ENCODE peak calls at places on chromosomes 2 and 18, in four cellular contexts. L, S, C and A are unnamed samples.

GRCh38 chr2:227816507-227817274 is 3.0 kb downstream of the CCL20 start:
- DNase-seq in S (no peak), L (peak; percentile 16), C (no peak), A (no peak)

GRCh38 chr2:102975996-102976636 is 214.3 kb downstream of the TMEM182 start:
- DNase-seq in C (peak; percentile 16), S (peak; percentile 77), L (peak; percentile 29), A (peak; percentile 60)

GRCh38 chr2:85001595-85001994 is 30.6 kb downstream of the KCMF1 start:
- DNase-seq in C (no peak), L (no peak), S (no peak), A (peak; percentile 28)

GRCh38 chr2:215415820-215416613 is 19.9 kb downstream of the FN1 start:
- DNase-seq in C (no peak), L (no peak), S (no peak), A (no peak)

GRCh38 chr2:165874445-165875039 is 79.0 kb downstream of the TTC21B start:
- DNase-seq in L (peak; percentile 80), S (peak; percentile 89), C (peak; percentile 28), A (peak; percentile 93)

GRCh38 chr2:30308280-30308679 is 76.9 kb downstream of the LBH start:
- DNase-seq in L (no peak), S (no peak), C (no peak), A (no peak)

GRCh38 chr2:233075141-233075965 is 15.2 kb downstream of the INPP5D start:
- DNase-seq in S (no peak), L (no peak), C (no peak), A (no peak)

GRCh38 chr2:223700221-223700620 is 98.1 kb upstream of the SCG2 start:
- DNase-seq in L (no peak), C (no peak), S (no peak), A (no peak)

GRCh38 chr2:133026536-133027177 is 356.7 kb upstream of the LYPD1 start:
- DNase-seq in L (peak; percentile 1), C (no peak), S (no peak), A (no peak)

GRCh38 chr2:209321076-209321475 is 102.8 kb upstream of the MAP2 start:
- DNase-seq in S (no peak), C (no peak), L (peak; percentile 59), A (peak; percentile 40)

GRCh38 chr2:132583666-132584360 is 86.2 kb downstream of the LYPD1 start:
- DNase-seq in L (no peak), S (no peak), C (no peak), A (no peak)

GRCh38 chr2:191582355-191582754 is 95.6 kb upstream of the NABP1 start:
- DNase-seq in C (no peak), S (no peak), L (peak; percentile 89), A (peak; percentile 96)

GRCh38 chr18:33123852-33124251 is 316.7 kb downstream of the CCDC178 start:
- DNase-seq in S (no peak), C (no peak), L (no peak), A (no peak)

GRCh38 chr2:8539743-8540551 is 141.9 kb upstream of the ID2 start:
- DNase-seq in S (no peak), L (no peak), C (no peak), A (peak; percentile 94)

GRCh38 chr2:163983911-163984310 is 248.1 kb upstream of the FIGN start:
- DNase-seq in S (no peak), C (no peak), L (no peak), A (no peak)

GRCh38 chr2:224363281-224363680 is 38.6 kb downstream of the FAM124B start:
- DNase-seq in S (no peak), C (no peak), L (no peak), A (no peak)

GRCh38 chr2:137888845-137889244 is 75.4 kb upstream of the HNMT start:
- DNase-seq in S (peak; percentile 45), L (peak; percentile 23), C (peak; percentile 10), A (peak; percentile 66)

GRCh38 chr2:184187421-184187971 is 410.8 kb upstream of the ZNF804A start:
- DNase-seq in S (no peak), L (no peak), C (no peak), A (no peak)
- TF ChIP-seq EZH2phosphoT487 in S (no peak), L (no peak), C (no peak), A (no peak)

GRCh38 chr2:59770651-59771050 is 782.8 kb downstream of the BCL11A start:
- DNase-seq in L (no peak), S (no peak), C (no peak), A (no peak)
- TF ChIP-seq EZH2phosphoT487 in L (no peak), S (no peak), C (no peak), A (no peak)

GRCh38 chr2:202051499-202052161 is 18.0 kb downstream of the FZD7 start:
- DNase-seq in L (peak; percentile 60), C (no peak), S (no peak), A (no peak)
- TF ChIP-seq EZH2phosphoT487 in L (no peak), C (no peak), S (no peak), A (no peak)

DNA sequence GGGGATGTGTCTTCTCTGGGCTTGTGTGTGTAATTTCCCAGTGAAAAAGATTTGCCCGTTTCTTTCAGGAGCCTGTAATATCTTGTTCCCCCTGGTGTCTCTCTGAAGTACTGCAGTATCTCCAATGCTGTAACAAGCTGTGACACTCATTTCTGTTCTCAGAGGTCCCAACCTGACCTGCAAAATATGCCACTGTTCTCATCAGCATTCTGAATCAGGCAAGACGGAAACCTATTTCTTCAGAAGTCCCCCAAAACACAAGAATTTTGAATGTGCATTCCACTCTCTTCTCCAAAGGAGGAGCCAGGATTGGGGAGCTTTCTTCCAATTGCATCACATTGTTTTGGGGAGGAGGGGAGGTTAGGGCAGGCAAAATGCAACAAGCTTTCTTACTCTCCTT is 77.0 kb upstream of the CNGA3 start:
- DNase-seq in S (peak; percentile 50), C (peak; percentile 64), L (peak; percentile 73), A (peak; percentile 72)
- TF ChIP-seq EZH2phosphoT487 in S (no peak), C (no peak), L (no peak), A (no peak)

GRCh38 chr2:141692829-141693228 is 438.0 kb downstream of the LRP1B start:
- DNase-seq in S (no peak), C (no peak), L (no peak), A (no peak)
- TF ChIP-seq EZH2phosphoT487 in S (no peak), C (no peak), L (no peak), A (no peak)

GRCh38 chr2:96957299-96957698 is 29.1 kb downstream of the FAM178B start:
- DNase-seq in C (no peak), L (no peak), S (no peak), A (no peak)

GRCh38 chr2:96960271-96960955 is 26.0 kb downstream of the FAM178B start:
- DNase-seq in S (peak; percentile 76), L (peak; percentile 85), C (peak; percentile 79), A (peak; percentile 91)

GRCh38 chr2:96960956-96961350 is 25.4 kb downstream of the FAM178B start:
- DNase-seq in C (no peak), L (no peak), S (no peak), A (no peak)

GRCh38 chr2:96961551-96961950 is 24.8 kb downstream of the FAM178B start:
- DNase-seq in L (no peak), S (no peak), C (no peak), A (no peak)

DNA sequence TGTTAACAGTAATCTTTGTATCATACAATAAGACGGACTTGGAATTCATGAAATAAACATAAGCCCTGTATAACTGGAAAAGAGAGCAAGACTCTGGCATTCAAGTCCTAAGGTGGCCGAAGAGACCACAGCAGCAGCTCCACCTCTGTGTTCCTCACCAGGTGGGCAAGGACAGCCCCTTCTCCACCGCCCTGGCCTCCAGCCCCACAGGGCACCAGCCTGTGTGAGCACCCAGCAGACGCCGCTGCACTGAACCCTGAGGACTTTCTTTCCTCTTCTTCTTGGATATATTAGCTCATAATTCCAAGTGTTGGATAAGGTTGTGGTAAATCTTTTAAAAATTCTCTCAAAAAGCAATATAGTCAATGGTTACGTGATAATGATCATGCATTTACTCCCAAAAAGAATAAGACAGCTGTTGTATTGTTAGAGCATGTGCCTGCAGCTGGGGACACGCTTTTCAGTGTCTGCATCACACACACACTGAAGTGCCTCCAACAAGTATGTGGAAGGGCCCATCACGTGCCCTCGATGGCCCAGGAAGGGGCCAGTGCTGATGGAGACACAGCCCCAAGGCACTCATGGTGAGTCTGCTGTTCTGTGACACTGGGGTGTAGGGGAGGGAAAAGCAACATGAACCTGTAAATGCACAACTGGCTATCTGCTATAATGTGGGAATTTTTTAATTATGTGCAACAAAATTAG is 26.8 kb downstream of the FAM178B start:
- DNase-seq in S (no peak), C (no peak), L (no peak), A (no peak)
- TF ChIP-seq EZH2phosphoT487 in S (no peak), C (no peak), L (no peak), A (no peak)

DNA sequence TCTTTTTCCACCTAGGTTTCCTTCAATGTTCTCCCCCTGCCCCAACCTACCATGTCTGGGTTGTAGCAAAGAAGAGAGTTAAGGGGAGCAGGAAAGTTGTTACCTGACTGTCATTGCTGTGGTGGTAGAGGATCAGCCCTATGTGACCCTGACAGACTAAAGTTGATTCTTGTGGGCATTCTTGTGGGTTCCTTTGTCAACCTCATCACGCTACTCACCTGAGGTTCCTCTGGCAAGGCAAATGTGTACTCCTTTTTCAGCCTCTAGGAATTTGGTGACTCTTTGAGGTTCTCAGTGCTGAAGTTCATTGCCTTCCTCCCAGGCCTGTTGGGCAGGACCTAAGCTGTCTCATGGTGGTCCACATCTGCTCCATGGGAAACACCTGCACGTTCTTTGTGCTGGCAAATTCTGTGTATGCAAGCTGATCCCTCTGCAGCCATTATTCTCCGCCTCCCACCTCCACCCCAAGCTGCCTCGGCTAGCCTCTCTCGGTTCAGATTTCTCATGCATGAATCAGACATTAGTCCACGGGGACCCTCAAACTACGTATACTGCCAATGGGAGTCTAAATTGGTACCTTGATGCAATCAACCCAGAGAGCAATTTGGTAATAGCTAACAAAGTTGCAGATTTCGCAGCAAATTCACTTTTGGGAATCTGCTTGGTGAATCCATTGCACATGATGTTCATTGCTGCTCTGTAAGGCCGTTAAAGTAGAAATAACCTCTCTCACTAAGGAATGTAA is 1.5 kb upstream of the GMCL1 start:
- DNase-seq in L (peak; percentile 30), C (no peak), S (no peak), A (no peak)
- TF ChIP-seq EZH2phosphoT487 in L (no peak), C (no peak), S (no peak), A (no peak)

DNA sequence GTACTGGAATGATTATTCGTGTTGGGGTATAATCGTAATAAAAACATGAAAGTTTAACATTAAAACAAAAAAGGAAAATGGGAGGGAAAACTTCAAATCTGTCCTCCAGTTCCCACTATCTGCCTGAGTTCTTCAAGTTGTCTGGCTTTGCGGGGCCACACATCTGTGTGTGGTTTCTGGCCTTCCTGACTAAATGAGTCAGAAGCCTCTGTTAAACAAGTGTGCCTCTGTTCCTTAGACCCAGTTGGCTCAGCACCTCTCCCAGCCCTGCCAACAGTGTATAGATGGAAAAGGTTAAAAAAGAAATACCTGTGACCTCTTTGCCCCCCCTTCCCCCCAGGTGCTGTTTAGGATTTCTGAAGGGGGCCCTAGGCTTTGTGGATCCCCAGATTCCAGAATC is 30.2 kb downstream of the XDH start:
- DNase-seq in S (no peak), C (peak; percentile 51), L (peak; percentile 96), A (peak; percentile 89)
- TF ChIP-seq EZH2phosphoT487 in S (no peak), C (no peak), L (no peak), A (no peak)

GRCh38 chr2:168514692-168515091 is 58.6 kb downstream of the CERS6 start:
- DNase-seq in C (no peak), L (peak; percentile 16), S (no peak), A (no peak)

GRCh38 chr2:168518555-168519066 is 62.5 kb downstream of the CERS6 start:
- DNase-seq in S (no peak), C (no peak), L (peak; percentile 64), A (no peak)

GRCh38 chr2:168515502-168515901 is 59.4 kb downstream of the CERS6 start:
- DNase-seq in L (peak; percentile 91), S (no peak), C (no peak), A (peak; percentile 47)

GRCh38 chr2:168519534-168520308 is 63.6 kb downstream of the CERS6 start:
- DNase-seq in C (no peak), L (peak; percentile 8), S (no peak), A (no peak)

GRCh38 chr2:168517801-168518200 is 61.7 kb downstream of the CERS6 start:
- DNase-seq in C (no peak), L (peak; percentile 54), S (no peak), A (peak; percentile 39)
- TF ChIP-seq EZH2phosphoT487 in C (no peak), L (no peak), S (no peak), A (no peak)